ENCODE peak calls at places on chromosome 2, in five cellular contexts. One of them, this sample, is unnamed.

GRCh38 chr2:159086332-159086731 is 117.9 kb downstream of the TANC1 start:
- DNase-seq in T-helper 17 cell: no peak
- DNase-seq in activated gamma-delta T cell treated with Interleukin-2 at 50 U/mL for 16 hours: no peak
- DNase-seq in activated T-cell treated with anti-CD3 and anti-CD28 coated beads for 24 hours: no peak
- DNase-seq in GOT3: no peak
- DNase-seq in this sample: no peak

GRCh38 chr2:238667008-238667407 is 180.9 kb upstream of the TWIST2 start:
- DNase-seq in activated T-cell treated with anti-CD3 and anti-CD28 coated beads for 24 hours: no peak
- DNase-seq in activated gamma-delta T cell treated with Interleukin-2 at 50 U/mL for 16 hours: no peak
- DNase-seq in T-helper 17 cell: no peak
- DNase-seq in GOT3: peak; percentile 4
- DNase-seq in this sample: no peak

GRCh38 chr2:124289615-124290014 is 264.5 kb downstream of the CNTNAP5 start:
- DNase-seq in activated T-cell treated with anti-CD3 and anti-CD28 coated beads for 24 hours: no peak
- DNase-seq in activated gamma-delta T cell treated with Interleukin-2 at 50 U/mL for 16 hours: no peak
- DNase-seq in T-helper 17 cell: no peak
- DNase-seq in GOT3: no peak
- DNase-seq in this sample: no peak

GRCh38 chr2:70336552-70336951 is 34.7 kb upstream of the FAM136A start:
- DNase-seq in activated T-cell treated with anti-CD3 and anti-CD28 coated beads for 24 hours: no peak
- DNase-seq in activated gamma-delta T cell treated with Interleukin-2 at 50 U/mL for 16 hours: no peak
- DNase-seq in GOT3: no peak
- DNase-seq in T-helper 17 cell: no peak
- DNase-seq in this sample: no peak

GRCh38 chr2:181750305-181750704 is 70.0 kb upstream of the NEUROD1 start:
- DNase-seq in activated gamma-delta T cell treated with Interleukin-2 at 50 U/mL for 16 hours: no peak
- DNase-seq in activated T-cell treated with anti-CD3 and anti-CD28 coated beads for 24 hours: no peak
- DNase-seq in T-helper 17 cell: no peak
- DNase-seq in GOT3: no peak
- DNase-seq in this sample: no peak

GRCh38 chr2:54481686-54482085 is 25.6 kb downstream of the SPTBN1 start:
- DNase-seq in GOT3: no peak
- DNase-seq in T-helper 17 cell: no peak
- DNase-seq in activated T-cell treated with anti-CD3 and anti-CD28 coated beads for 24 hours: no peak
- DNase-seq in activated gamma-delta T cell treated with Interleukin-2 at 50 U/mL for 16 hours: no peak
- DNase-seq in this sample: no peak

GRCh38 chr2:98464772-98465310 is 20.2 kb downstream of the INPP4A start:
- DNase-seq in GOT3: no peak
- DNase-seq in T-helper 17 cell: no peak
- DNase-seq in activated gamma-delta T cell treated with Interleukin-2 at 50 U/mL for 16 hours: no peak
- DNase-seq in activated T-cell treated with anti-CD3 and anti-CD28 coated beads for 24 hours: no peak
- DNase-seq in this sample: no peak

GRCh38 chr2:191637182-191638078 is 40.5 kb upstream of the NABP1 start:
- DNase-seq in T-helper 17 cell: no peak
- DNase-seq in activated T-cell treated with anti-CD3 and anti-CD28 coated beads for 24 hours: peak; percentile 14
- DNase-seq in GOT3: no peak
- DNase-seq in activated gamma-delta T cell treated with Interleukin-2 at 50 U/mL for 16 hours: no peak
- DNase-seq in this sample: peak; percentile 20

GRCh38 chr2:239293450-239294430 is 107.1 kb downstream of the HDAC4 start:
- DNase-seq in T-helper 17 cell: no peak
- DNase-seq in activated gamma-delta T cell treated with Interleukin-2 at 50 U/mL for 16 hours: no peak
- DNase-seq in GOT3: no peak
- DNase-seq in activated T-cell treated with anti-CD3 and anti-CD28 coated beads for 24 hours: no peak
- DNase-seq in this sample: no peak

GRCh38 chr2:233115761-233116160 is 55.6 kb downstream of the INPP5D start:
- DNase-seq in T-helper 17 cell: no peak
- DNase-seq in GOT3: no peak
- DNase-seq in activated gamma-delta T cell treated with Interleukin-2 at 50 U/mL for 16 hours: no peak
- DNase-seq in activated T-cell treated with anti-CD3 and anti-CD28 coated beads for 24 hours: no peak
- DNase-seq in this sample: no peak

GRCh38 chr2:166463640-166464039 is 30.4 kb downstream of the SCN7A start:
- DNase-seq in activated gamma-delta T cell treated with Interleukin-2 at 50 U/mL for 16 hours: no peak
- DNase-seq in GOT3: no peak
- DNase-seq in activated T-cell treated with anti-CD3 and anti-CD28 coated beads for 24 hours: no peak
- DNase-seq in T-helper 17 cell: no peak
- DNase-seq in this sample: no peak

GRCh38 chr2:130798472-130799221 is 38.1 kb upstream of the ARHGEF4 start:
- DNase-seq in T-helper 17 cell: no peak
- DNase-seq in GOT3: no peak
- DNase-seq in activated T-cell treated with anti-CD3 and anti-CD28 coated beads for 24 hours: no peak
- DNase-seq in activated gamma-delta T cell treated with Interleukin-2 at 50 U/mL for 16 hours: no peak
- DNase-seq in this sample: no peak

GRCh38 chr2:84796798-84797197 is 84.1 kb downstream of the TRABD2A start:
- DNase-seq in activated T-cell treated with anti-CD3 and anti-CD28 coated beads for 24 hours: no peak
- DNase-seq in T-helper 17 cell: no peak
- DNase-seq in GOT3: no peak
- DNase-seq in activated gamma-delta T cell treated with Interleukin-2 at 50 U/mL for 16 hours: no peak
- DNase-seq in this sample: no peak

GRCh38 chr2:239608723-239609122 is 207.9 kb upstream of the HDAC4 start:
- DNase-seq in T-helper 17 cell: no peak
- DNase-seq in GOT3: no peak
- DNase-seq in activated gamma-delta T cell treated with Interleukin-2 at 50 U/mL for 16 hours: no peak
- DNase-seq in activated T-cell treated with anti-CD3 and anti-CD28 coated beads for 24 hours: no peak
- DNase-seq in this sample: no peak

GRCh38 chr2:233061007-233061590 is 957 bp downstream of the INPP5D start:
- DNase-seq in T-helper 17 cell: no peak
- DNase-seq in GOT3: no peak
- DNase-seq in activated gamma-delta T cell treated with Interleukin-2 at 50 U/mL for 16 hours: no peak
- DNase-seq in activated T-cell treated with anti-CD3 and anti-CD28 coated beads for 24 hours: no peak
- DNase-seq in this sample: no peak

GRCh38 chr2:62375051-62375450 is 130.9 kb downstream of the TMEM17 start:
- DNase-seq in activated T-cell treated with anti-CD3 and anti-CD28 coated beads for 24 hours: no peak
- DNase-seq in GOT3: no peak
- DNase-seq in activated gamma-delta T cell treated with Interleukin-2 at 50 U/mL for 16 hours: no peak
- DNase-seq in T-helper 17 cell: no peak
- DNase-seq in this sample: no peak

GRCh38 chr2:168804214-168804613 is 1.8 kb downstream of the NOSTRIN start:
- DNase-seq in activated gamma-delta T cell treated with Interleukin-2 at 50 U/mL for 16 hours: no peak
- DNase-seq in T-helper 17 cell: no peak
- DNase-seq in GOT3: no peak
- DNase-seq in activated T-cell treated with anti-CD3 and anti-CD28 coated beads for 24 hours: no peak
- DNase-seq in this sample: no peak

GRCh38 chr2:141393214-141393545 is 737.6 kb downstream of the LRP1B start:
- DNase-seq in T-helper 17 cell: no peak
- DNase-seq in activated T-cell treated with anti-CD3 and anti-CD28 coated beads for 24 hours: no peak
- DNase-seq in activated gamma-delta T cell treated with Interleukin-2 at 50 U/mL for 16 hours: no peak
- DNase-seq in GOT3: no peak
- DNase-seq in this sample: no peak

GRCh38 chr2:94890234-94890633 is 19.0 kb downstream of the TEKT4 start:
- DNase-seq in activated T-cell treated with anti-CD3 and anti-CD28 coated beads for 24 hours: no peak
- DNase-seq in activated gamma-delta T cell treated with Interleukin-2 at 50 U/mL for 16 hours: no peak
- DNase-seq in GOT3: no peak
- DNase-seq in T-helper 17 cell: no peak
- DNase-seq in this sample: no peak

This sample was measured in naive thymus-derived CD8-positive, alpha-beta T cell.